ENCODE peak calls at places on chromosomes 3 and 15, in eight cellular contexts. T, J, I, Q, H, Z, B and S are unnamed samples.

GRCh38 chr3:47319952-47320351 is 37.2 kb downstream of the KLHL18 start:
- DNase-seq in T (no peak), J (no peak), I (no peak), Q (no peak), H (no peak), Z (no peak), B (no peak), S (no peak)

GRCh38 chr3:39414421-39414907 is 7.9 kb downstream of the RPSA start:
- DNase-seq in T (no peak), J (no peak), I (peak; percentile 8), Q (no peak), H (peak; percentile 63), Z (no peak), B (no peak), S (no peak)

GRCh38 chr15:89335289-89336041 is 841 bp upstream of the POLG start:
- DNase-seq in T (no peak), J (peak; percentile 66), I (peak; percentile 79), Q (peak; percentile 59), H (no peak), Z (no peak), B (no peak), S (peak; percentile 89)

GRCh38 chr3:158791259-158791920 is 10.5 kb upstream of the MFSD1 start:
- DNase-seq in T (no peak), J (peak; percentile 47), I (peak; percentile 86), Q (peak; percentile 45), H (no peak), Z (peak; percentile 76), B (peak; percentile 44), S (peak; percentile 50)

GRCh38 chr3:112437146-112438022 is 61.9 kb downstream of the BTLA start:
- DNase-seq in T (peak; percentile 30), J (peak; percentile 28), I (peak; percentile 54), Q (no peak), H (peak; percentile 53), Z (peak; percentile 23), B (peak; percentile 7), S (peak; percentile 9)

GRCh38 chr3:126553284-126553811 is 5.4 kb downstream of the C3orf22 start:
- DNase-seq in T (no peak), J (no peak), I (no peak), Q (peak; percentile 5), H (peak; percentile 6), Z (no peak), B (no peak), S (peak; percentile 2)

GRCh38 chr3:155737844-155738460 is 6.9 kb downstream of the PLCH1 start:
- DNase-seq in T (no peak), J (no peak), I (no peak), Q (no peak), H (no peak), Z (no peak), B (no peak), S (no peak)

GRCh38 chr3:189975376-189975990 is 145.2 kb downstream of the P3H2 start:
- DNase-seq in T (no peak), J (no peak), I (no peak), Q (no peak), H (no peak), Z (no peak), B (no peak), S (no peak)

GRCh38 chr3:185929192-185930151 is 8.3 kb downstream of the TRA2B start:
- DNase-seq in T (no peak), J (no peak), I (no peak), Q (no peak), H (no peak), Z (no peak), B (no peak), S (no peak)

GRCh38 chr3:153180860-153181372 is 18.9 kb downstream of the RAP2B start:
- DNase-seq in T (no peak), J (no peak), I (no peak), Q (no peak), H (no peak), Z (no peak), B (no peak), S (no peak)

GRCh38 chr3:152243301-152243711 is 25.4 kb upstream of the MBNL1 start:
- DNase-seq in T (no peak), J (peak; percentile 43), I (no peak), Q (no peak), H (no peak), Z (no peak), B (no peak), S (peak; percentile 55)

GRCh38 chr15:44782516-44782915 is 46.2 kb downstream of the TRIM69 start:
- DNase-seq in T (no peak), J (no peak), I (peak; percentile 100), Q (no peak), H (no peak), Z (peak; percentile 11), B (no peak), S (no peak)

GRCh38 chr3:181618260-181618659 is 93.5 kb upstream of the SOX2 start:
- DNase-seq in T (no peak), J (no peak), I (no peak), Q (no peak), H (no peak), Z (no peak), B (no peak), S (no peak)

GRCh38 chr3:117084739-117085270 is 375.2 kb downstream of the TUSC7 start:
- DNase-seq in T (no peak), J (no peak), I (no peak), Q (peak; percentile 21), H (no peak), Z (no peak), B (no peak), S (no peak)

GRCh38 chr3:55189359-55189801 is 261.5 kb upstream of the LRTM1 start:
- DNase-seq in T (no peak), J (no peak), I (no peak), Q (no peak), H (no peak), Z (peak; percentile 91), B (peak; percentile 83), S (no peak)

GRCh38 chr15:100190675-100191074 is 151.1 kb downstream of the ADAMTS17 start:
- DNase-seq in T (no peak), J (no peak), I (no peak), Q (no peak), H (no peak), Z (no peak), B (no peak), S (no peak)

GRCh38 chr15:75508741-75509532 is 57.4 kb upstream of the SIN3A start:
- DNase-seq in T (peak; percentile 4), J (peak; percentile 43), I (peak; percentile 34), Q (peak; percentile 40), H (no peak), Z (peak; percentile 30), B (peak; percentile 15), S (no peak)

GRCh38 chr3:39378092-39378491 is 5.1 kb upstream of the SLC25A38 start:
- DNase-seq in T (peak; percentile 56), J (peak; percentile 78), I (no peak), Q (peak; percentile 55), H (peak; percentile 70), Z (peak; percentile 11), B (no peak), S (peak; percentile 76)

GRCh38 chr15:96230557-96231181 is 99.8 kb upstream of the NR2F2 start:
- DNase-seq in T (no peak), J (no peak), I (no peak), Q (no peak), H (no peak), Z (peak; percentile 8), B (no peak), S (no peak)

GRCh38 chr3:10467904-10468610 is 37.3 kb downstream of the ATP2B2 start:
- DNase-seq in T (no peak), J (no peak), I (peak; percentile 76), Q (peak; percentile 66), H (no peak), Z (no peak), B (no peak), S (no peak)

GRCh38 chr15:42456539-42456938 is 34.4 kb downstream of the ZNF106 start:
- DNase-seq in T (no peak), J (no peak), I (no peak), Q (no peak), H (no peak), Z (no peak), B (no peak), S (no peak)

GRCh38 chr15:40901053-40901443 is 6.8 kb downstream of the VPS18 start:
- DNase-seq in T (no peak), J (no peak), I (no peak), Q (no peak), H (no peak), Z (no peak), B (no peak), S (no peak)

GRCh38 chr3:12437861-12438260 is 46.4 kb upstream of the TSEN2 start:
- DNase-seq in T (no peak), J (no peak), I (no peak), Q (no peak), H (no peak), Z (no peak), B (no peak), S (no peak)

GRCh38 chr15:22893881-22894280 is 55.4 kb downstream of the NIPA2 start:
- DNase-seq in T (no peak), J (no peak), I (no peak), Q (no peak), H (no peak), Z (no peak), B (no peak), S (no peak)

GRCh38 chr15:64460737-64461576 is 579 bp downstream of the ZNF609 start:
- DNase-seq in T (peak; percentile 26), J (peak; percentile 53), I (peak; percentile 76), Q (peak; percentile 65), H (peak; percentile 64), Z (peak; percentile 53), B (peak; percentile 71), S (peak; percentile 46)

GRCh38 chr15:35496585-35496984 is 49.4 kb downstream of the DPH6 start:
- DNase-seq in T (no peak), J (no peak), I (no peak), Q (no peak), H (no peak), Z (no peak), B (no peak), S (no peak)

GRCh38 chr3:45939341-45939771 is 3.9 kb upstream of the CXCR6 start:
- DNase-seq in T (no peak), J (no peak), I (peak; percentile 48), Q (no peak), H (no peak), Z (no peak), B (no peak), S (no peak)

GRCh38 chr15:60731583-60732130 is 252.7 kb upstream of the ICE2 start:
- DNase-seq in T (no peak), J (no peak), I (no peak), Q (no peak), H (no peak), Z (no peak), B (no peak), S (no peak)

GRCh38 chr3:11591401-11592266 is 52.1 kb downstream of the VGLL4 start:
- DNase-seq in T (no peak), J (no peak), I (no peak), Q (no peak), H (no peak), Z (peak; percentile 44), B (no peak), S (no peak)

GRCh38 chr3:21331321-21331720 is 419.7 kb downstream of the ZNF385D start:
- DNase-seq in T (no peak), J (no peak), I (no peak), Q (no peak), H (no peak), Z (peak; percentile 4), B (no peak), S (no peak)

GRCh38 chr3:169657351-169658124 is 6.0 kb downstream of the MECOM start:
- DNase-seq in T (no peak), J (no peak), I (no peak), Q (no peak), H (no peak), Z (no peak), B (no peak), S (no peak)

GRCh38 chr3:160287666-160288065 is 62.4 kb downstream of the C3orf80 start:
- DNase-seq in T (no peak), J (no peak), I (no peak), Q (no peak), H (no peak), Z (no peak), B (no peak), S (no peak)

GRCh38 chr3:187484547-187485325 is 116.6 kb downstream of the RTP4 start:
- DNase-seq in T (no peak), J (no peak), I (no peak), Q (no peak), H (no peak), Z (no peak), B (no peak), S (no peak)

GRCh38 chr3:73291541-73291940 is 230.1 kb downstream of the EBLN2 start:
- DNase-seq in T (no peak), J (no peak), I (no peak), Q (no peak), H (no peak), Z (no peak), B (no peak), S (no peak)